ENCODE peak calls at places on chromosomes 7 and 10, in four cellular contexts. V, E, B and L are unnamed samples.

GRCh38 chr7:2445898-2446555 is 30.2 kb downstream of the GRIFIN start:
- DNase-seq in V (no peak), E (no peak), B (no peak), L (no peak)

GRCh38 chr7:134154581-134155130 is 27.5 kb downstream of the LRGUK start:
- DNase-seq in V (no peak), E (no peak), B (no peak), L (no peak)

GRCh38 chr7:78141533-78142281 is 343.1 kb downstream of the PHTF2 start:
- DNase-seq in V (peak), E (no peak), B (no peak), L (no peak)

GRCh38 chr10:110376021-110376773 is 71.5 kb upstream of the SMNDC1 start:
- DNase-seq in V (no peak), E (peak), B (no peak), L (no peak)

GRCh38 chr7:110309941-110310340 is 781.0 kb upstream of the LRRN3 start:
- DNase-seq in V (no peak), E (no peak), B (no peak), L (no peak)

GRCh38 chr10:43125881-43126731 is 12.1 kb upstream of the CSGALNACT2 start:
- DNase-seq in V (no peak), E (no peak), B (no peak), L (no peak)

GRCh38 chr7:134710854-134711624 is 64.4 kb downstream of the BPGM start:
- DNase-seq in V (no peak), E (no peak), B (no peak), L (no peak)

GRCh38 chr10:36496728-36497127 is 628.7 kb upstream of the ANKRD30A start:
- DNase-seq in V (no peak), E (no peak), B (no peak), L (no peak)

GRCh38 chr7:129990403-129991192 is 37.8 kb upstream of the UBE2H start:
- DNase-seq in V (no peak), E (no peak), B (peak), L (no peak)